ENCODE peak calls at places on chromosomes 7 and 10, in ten cellular contexts. P is neural crest cell; N is GM12865; V is fibroblast of mammary gland; U is NCI-H1417; M is activated CD8-positive, alpha-beta memory T cell treated with anti-CD3 and anti-CD28 coated beads for 4 hours; Y is brain microvascular endothelial cell; E is dermis microvascular lymphatic vessel endothelial cell; H is adrenal gland; A is NCI-H2029. T is an unnamed sample.

GRCh38 chr10:130127612-130128607 is 8.3 kb upstream of the GLRX3 start:
- DNase-seq in P (peak), Y (peak), N (peak), A (no peak), M (peak), E (peak), H (peak), U (peak), V (peak), T (peak)

GRCh38 chr10:100743626-100744135 is 1.7 kb upstream of the PAX2 start:
- DNase-seq in V (peak), N (peak), U (peak), Y (no peak), A (no peak), H (peak), P (no peak), E (peak), M (no peak), T (no peak)

GRCh38 chr7:92461027-92462003 is 14.0 kb downstream of the GATAD1 start:
- DNase-seq in U (peak), V (peak), N (peak), A (peak), Y (peak), M (no peak), H (peak), P (peak), E (peak), T (peak)

GRCh38 chr10:49614242-49615198 is 683 bp downstream of the CHAT start:
- DNase-seq in M (no peak), Y (no peak), H (no peak), P (no peak), A (no peak), N (no peak), U (no peak), V (no peak), E (no peak), T (no peak)

GRCh38 chr10:112996462-112996861 is 46.4 kb downstream of the TCF7L2 start:
- DNase-seq in V (no peak), A (no peak), H (no peak), E (no peak), Y (no peak), M (no peak), N (peak), U (no peak), P (no peak), T (no peak)

GRCh38 chr10:5047912-5048628 is 44.4 kb upstream of the AKR1C2 start:
- DNase-seq in M (no peak), H (no peak), U (no peak), Y (no peak), V (peak), N (no peak), P (no peak), A (no peak), E (no peak), T (no peak)

GRCh38 chr10:91144961-91145360 is 75.5 kb upstream of the PCGF5 start:
- DNase-seq in N (no peak), P (no peak), M (no peak), V (peak), H (no peak), E (no peak), Y (no peak), U (no peak), A (no peak), T (no peak)

GRCh38 chr7:110502893-110503465 is 587.9 kb upstream of the LRRN3 start:
- DNase-seq in V (peak), E (no peak), M (no peak), Y (peak), P (no peak), U (no peak), N (no peak), H (no peak), A (no peak), T (peak)

GRCh38 chr10:50604049-50604640 is 19.6 kb downstream of the SGMS1 start:
- DNase-seq in V (peak), E (no peak), N (peak), M (no peak), Y (no peak), U (peak), A (peak), H (no peak), P (no peak), T (no peak)

GRCh38 chr7:757741-758163 is 30.7 kb upstream of the PRKAR1B start:
- DNase-seq in V (no peak), A (no peak), N (no peak), Y (no peak), H (no peak), U (no peak), P (no peak), E (no peak), M (no peak), T (no peak)

GRCh38 chr7:158587425-158588084 is at the start of gene PTPRN2:
- DNase-seq in A (peak), P (peak), E (peak), U (peak), N (peak), H (peak), V (peak), M (peak), Y (no peak), T (peak)

GRCh38 chr7:117283779-117284178 is 39.1 kb downstream of the WNT2 start:
- DNase-seq in Y (no peak), H (no peak), E (no peak), N (no peak), P (no peak), U (no peak), A (no peak), V (no peak), M (no peak), T (no peak)

GRCh38 chr7:17300012-17300411 is 1.6 kb downstream of the AHR start:
- DNase-seq in U (no peak), A (no peak), N (no peak), H (no peak), M (no peak), P (no peak), V (no peak), Y (no peak), E (no peak), T (no peak)

GRCh38 chr10:114265392-114266053 is 26.5 kb downstream of the VWA2 start:
- DNase-seq in Y (no peak), N (no peak), P (no peak), E (no peak), A (no peak), H (peak), M (no peak), U (no peak), V (peak), T (no peak)

GRCh38 chr7:303884-304573 is 14.1 kb downstream of the FOXL3 start:
- DNase-seq in P (no peak), Y (no peak), V (no peak), A (no peak), U (no peak), M (no peak), N (no peak), E (no peak), H (no peak), T (no peak)

GRCh38 chr10:85575441-85575840 is 791.2 kb downstream of the GRID1 start:
- DNase-seq in A (no peak), E (no peak), U (no peak), Y (no peak), P (no peak), N (no peak), H (no peak), M (no peak), V (no peak), T (no peak)

GRCh38 chr10:16459428-16459939 is 22.7 kb downstream of the PTER start:
- DNase-seq in H (no peak), N (no peak), M (no peak), Y (no peak), E (no peak), U (no peak), V (no peak), P (no peak), A (no peak), T (no peak)

GRCh38 chr7:23712368-23713284 is 2.6 kb downstream of the STK31 start:
- DNase-seq in U (peak), Y (peak), P (no peak), N (peak), E (peak), H (no peak), M (no peak), A (peak), V (peak), T (peak)

GRCh38 chr7:133668296-133669060 is 415.6 kb downstream of the EXOC4 start:
- DNase-seq in E (no peak), U (no peak), N (no peak), P (no peak), V (peak), M (no peak), A (no peak), H (no peak), Y (no peak), T (no peak)

T was measured in astrocyte of the spinal cord.